ENCODE peak calls at places on chromosomes 6 and 20, in six cellular contexts. L is upper lobe of left lung, S is tibial nerve, C is lung, U is cardiac muscle cell, M is HCT116. X is an unnamed sample.

GRCh38 chr6:149888659-149889058 is 9.3 kb downstream of the RAET1E start:
- DNase-seq in U (no peak), S (no peak), L (no peak), M (no peak), C (no peak), X (no peak)

GRCh38 chr6:127768223-127768622 is 132.6 kb downstream of the THEMIS start:
- DNase-seq in U (no peak), S (no peak), M (no peak), L (no peak), C (no peak), X (no peak)

GRCh38 chr6:33772114-33772830 is 16.7 kb downstream of the LEMD2 start:
- DNase-seq in M (no peak), C (no peak), L (no peak), S (no peak), U (no peak), X (no peak)

GRCh38 chr6:116529466-116529969 is 16.0 kb downstream of the TRAPPC3L start:
- DNase-seq in L (no peak), M (no peak), U (no peak), C (no peak), S (no peak), X (no peak)

GRCh38 chr6:109166643-109167042 is 71.3 kb downstream of the CEP57L1 start:
- DNase-seq in S (no peak), L (no peak), U (no peak), C (no peak), M (no peak), X (no peak)

GRCh38 chr20:20466341-20466879 is 98.5 kb downstream of the INSM1 start:
- DNase-seq in U (no peak), S (no peak), L (no peak), M (no peak), C (no peak), X (no peak)

GRCh38 chr6:111925296-111925695 is 52.0 kb upstream of the FYN start:
- DNase-seq in S (no peak), M (no peak), U (no peak), C (no peak), L (no peak), X (peak; percentile 15)

GRCh38 chr20:1326031-1326930 is 2.7 kb downstream of the SDCBP2 start:
- DNase-seq in S (no peak), U (no peak), M (no peak), C (no peak), L (peak; percentile 3), X (no peak)

GRCh38 chr20:38201356-38201755 is 36.3 kb upstream of the TGM2 start:
- DNase-seq in L (peak; percentile 71), S (no peak), C (no peak), U (no peak), M (no peak), X (no peak)

GRCh38 chr6:127266178-127266891 is at the start of gene RNF146:
- DNase-seq in M (peak; percentile 75), C (peak; percentile 76), L (peak; percentile 86), U (peak; percentile 86), S (peak; percentile 75), X (peak; percentile 54)

GRCh38 chr6:161117329-161117707 is 125.7 kb downstream of the MAP3K4 start:
- DNase-seq in L (no peak), U (no peak), S (no peak), C (no peak), M (no peak), X (no peak)

GRCh38 chr6:25468881-25469280 is 183.1 kb upstream of the SCGN start:
- DNase-seq in M (no peak), C (no peak), L (no peak), U (no peak), S (no peak), X (no peak)

GRCh38 chr6:140929121-140929520 is 1203.6 kb upstream of the GJE1 start:
- DNase-seq in S (no peak), U (no peak), M (no peak), L (no peak), C (no peak), X (no peak)

GRCh38 chr6:157096522-157096921 is 226.8 kb downstream of the TMEM242 start:
- DNase-seq in S (no peak), C (peak; percentile 66), U (no peak), M (no peak), L (peak; percentile 82), X (no peak)

GRCh38 chr20:10715035-10715434 is 41.2 kb upstream of the JAG1 start:
- DNase-seq in L (no peak), C (no peak), M (no peak), U (no peak), S (no peak), X (no peak)

DNA sequence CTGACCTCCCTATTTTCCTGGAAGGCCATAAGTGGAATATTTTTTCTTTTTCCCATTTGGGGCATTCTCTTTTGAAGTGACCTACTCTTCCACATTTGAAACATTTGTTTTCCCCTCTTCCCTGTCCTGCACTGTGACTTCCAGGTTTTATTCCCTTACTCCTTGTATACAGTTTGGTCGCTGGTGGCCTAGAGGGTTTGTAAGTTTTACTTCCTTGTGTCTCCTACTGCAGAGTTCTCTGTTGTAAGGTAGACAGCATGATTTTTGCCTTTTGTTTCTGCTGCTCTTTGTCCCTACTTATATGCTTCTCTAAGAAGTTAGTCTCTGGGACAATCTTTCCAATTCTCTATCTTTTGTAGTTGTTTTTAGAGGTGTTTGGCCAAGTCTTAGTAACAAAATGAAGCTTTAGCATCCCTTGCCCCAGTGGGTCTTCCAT is 7.4 kb upstream of the ZNFX1 start:
- DNase-seq in M (no peak), L (no peak), C (no peak), S (no peak), U (no peak), X (no peak)
- H3K9me3 ChIP-seq in M (no peaks in the 10 kb centered on the region), L (peaks cover 12% of the 10 kb centered on the region), C (peaks cover 34% of the 10 kb centered on the region), S (peaks cover 70% of the 10 kb centered on the region), U (no peaks in the 10 kb centered on the region), X (peaks cover 85% of the 10 kb centered on the region)

GRCh38 chr6:42135161-42135560 is 7.3 kb downstream of the C6orf132 start:
- DNase-seq in C (no peak), S (no peak), U (no peak), L (no peak), M (no peak), X (no peak)

GRCh38 chr6:42135722-42136121 is 6.7 kb downstream of the C6orf132 start:
- DNase-seq in C (no peak), S (no peak), L (no peak), U (no peak), M (no peak), X (no peak)

GRCh38 chr6:42131531-42131930 is 10.9 kb downstream of the C6orf132 start:
- DNase-seq in L (no peak), M (no peak), U (no peak), C (no peak), S (no peak), X (no peak)

GRCh38 chr6:42136508-42137191 is 5.8 kb downstream of the C6orf132 start:
- DNase-seq in U (peak; percentile 51), C (no peak), M (peak; percentile 88), L (no peak), S (no peak), X (no peak)

DNA sequence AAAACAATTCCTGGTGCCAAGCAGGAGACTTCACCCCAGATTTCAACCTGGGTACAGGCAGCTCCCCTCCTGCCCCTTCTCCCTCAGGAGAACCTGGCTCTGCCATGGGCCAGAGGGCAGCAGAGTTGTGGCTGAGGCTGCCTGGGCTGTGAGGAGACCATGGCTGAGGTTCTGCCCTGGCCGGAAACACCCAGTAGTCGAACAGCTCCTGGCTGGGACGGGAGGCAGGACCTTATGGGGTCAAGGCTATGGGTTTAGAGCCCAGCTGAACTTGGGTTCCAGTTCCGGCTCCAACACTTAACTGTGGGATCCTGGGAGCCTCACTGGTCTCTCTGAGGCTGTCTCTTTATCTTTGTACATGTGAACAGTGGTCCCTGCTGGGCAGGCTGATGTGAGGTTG is 8.5 kb downstream of the C6orf132 start:
- DNase-seq in L (no peak), S (no peak), U (no peak), M (no peak), C (no peak), X (no peak)
- H3K4me1 ChIP-seq in L (no peaks in the 10 kb centered on the region), S (no peaks in the 10 kb centered on the region), U (peaks cover 15% of the 10 kb centered on the region), M (peaks cover 69% of the 10 kb centered on the region), C (no peaks in the 10 kb centered on the region), X (no peaks in the 10 kb centered on the region)

GRCh38 chr6:7543761-7544424 is 2.4 kb downstream of the DSP start:
- DNase-seq in L (no peak), U (peak; percentile 43), S (no peak), C (no peak), M (no peak), X (no peak)
- H3K27me3 ChIP-seq in L (peaks cover 6% of the 10 kb centered on the region), U (no peaks in the 10 kb centered on the region), S (no peaks in the 10 kb centered on the region), C (peaks cover 8% of the 10 kb centered on the region), M (no peaks in the 10 kb centered on the region), X (peaks cover 40% of the 10 kb centered on the region)

GRCh38 chr6:167982063-167982462 is 15.4 kb upstream of the KIF25 start:
- DNase-seq in C (no peak), U (no peak), L (no peak), M (no peak), S (no peak), X (no peak)

GRCh38 chr6:167985911-167986595 is 11.4 kb upstream of the KIF25 start:
- DNase-seq in C (no peak), M (no peak), S (no peak), L (no peak), U (no peak), X (no peak)

GRCh38 chr6:167985205-167985604 is 12.3 kb upstream of the KIF25 start:
- DNase-seq in S (no peak), L (no peak), M (no peak), C (no peak), U (no peak), X (no peak)

GRCh38 chr6:167987396-167987795 is 10.1 kb upstream of the KIF25 start:
- DNase-seq in U (no peak), C (no peak), M (no peak), S (no peak), L (no peak), X (no peak)

GRCh38 chr6:167984144-167984719 is 13.2 kb upstream of the KIF25 start:
- DNase-seq in C (no peak), S (no peak), L (no peak), U (no peak), M (no peak), X (no peak)
- H3K9me3 ChIP-seq in C (peaks cover 3% of the 10 kb centered on the region), S (no peaks in the 10 kb centered on the region), L (no peaks in the 10 kb centered on the region), U (no peaks in the 10 kb centered on the region), M (no peaks in the 10 kb centered on the region), X (no peaks in the 10 kb centered on the region)

DNA sequence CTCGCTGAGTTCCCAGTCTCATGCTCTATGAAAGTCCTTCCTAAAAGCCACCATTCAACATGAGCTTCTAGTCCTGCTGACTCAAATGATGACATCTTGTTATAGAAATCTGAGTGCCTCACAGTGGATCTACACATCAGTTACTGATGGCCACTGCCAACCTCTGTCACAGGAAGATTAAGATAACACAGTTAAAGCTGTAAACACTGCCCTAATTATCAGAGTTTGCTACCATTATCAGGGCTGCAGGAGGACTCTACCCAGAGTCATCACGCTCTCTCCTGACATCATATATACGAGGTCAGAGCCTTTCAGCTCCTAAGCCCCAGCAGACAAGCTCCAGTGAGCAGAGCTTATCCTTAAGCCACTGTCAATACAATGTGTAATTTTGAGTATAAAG is 63.2 kb downstream of the HIVEP2 start:
- DNase-seq in L (no peak), C (no peak), U (no peak), S (no peak), M (no peak), X (no peak)
- H3K4me1 ChIP-seq in L (peaks cover 16% of the 10 kb centered on the region), C (peaks cover 6% of the 10 kb centered on the region), U (peaks cover 39% of the 10 kb centered on the region), S (no peaks in the 10 kb centered on the region), M (peaks cover 31% of the 10 kb centered on the region), X (peaks cover 80% of the 10 kb centered on the region)

GRCh38 chr6:782141-782540 is 89.2 kb upstream of the EXOC2 start:
- DNase-seq in M (no peak), U (no peak), S (no peak), L (no peak), C (no peak), X (no peak)
- H3K27me3 ChIP-seq in M (peaks cover 2% of the 10 kb centered on the region), U (no peaks in the 10 kb centered on the region), S (no peaks in the 10 kb centered on the region), L (no peaks in the 10 kb centered on the region), C (no peaks in the 10 kb centered on the region), X (no peaks in the 10 kb centered on the region)

X was measured in CD4-positive, CD25-positive, alpha-beta regulatory T cell.